ENCODE peak calls at places on chromosomes 13 and 19, in six cellular contexts. M, K, V, F, X and Q are unnamed samples.

GRCh38 chr13:24279706-24280105 is 29.7 kb upstream of the C1QTNF9 start:
- DNase-seq in X (no peak), V (no peak), K (no peak), F (peak; percentile 54), M (no peak), Q (no peak)

GRCh38 chr19:15141143-15141542 is 33.9 kb downstream of the SYDE1 start:
- DNase-seq in K (no peak), F (no peak), V (no peak), X (no peak), M (no peak), Q (no peak)

GRCh38 chr19:6278740-6279619 is 795 bp downstream of the MLLT1 start:
- DNase-seq in X (peak; percentile 52), F (no peak), K (no peak), M (no peak), V (no peak), Q (peak; percentile 19)

GRCh38 chr13:79427265-79427664 is 21.2 kb upstream of the RBM26 start:
- DNase-seq in K (no peak), X (no peak), V (no peak), F (no peak), M (no peak), Q (no peak)

GRCh38 chr13:33665776-33666175 is 152.2 kb upstream of the RFC3 start:
- DNase-seq in M (no peak), K (no peak), V (no peak), F (no peak), X (no peak), Q (no peak)

GRCh38 chr19:16115309-16116039 is 3.8 kb downstream of the RAB8A start:
- DNase-seq in M (no peak), V (peak; percentile 26), X (no peak), K (no peak), F (no peak), Q (no peak)

GRCh38 chr13:32468502-32469147 is 40.7 kb upstream of the N4BP2L1 start:
- DNase-seq in F (peak; percentile 58), M (no peak), X (no peak), V (no peak), K (no peak), Q (no peak)

GRCh38 chr19:48418317-48419064 is 25.0 kb downstream of the GRIN2D start:
- DNase-seq in F (peak; percentile 19), X (no peak), M (no peak), K (no peak), V (no peak), Q (no peak)

GRCh38 chr19:5288347-5288739 is 52.3 kb downstream of the PTPRS start:
- DNase-seq in F (no peak), X (no peak), M (no peak), K (peak; percentile 39), V (peak; percentile 77), Q (no peak)

GRCh38 chr19:58040751-58041525 is 7.1 kb downstream of the ZSCAN1 start:
- DNase-seq in X (no peak), F (no peak), M (no peak), V (no peak), K (no peak), Q (no peak)

GRCh38 chr19:58044391-58044790 is 10.6 kb downstream of the ZSCAN1 start:
- DNase-seq in K (no peak), X (no peak), F (no peak), V (no peak), M (no peak), Q (no peak)

GRCh38 chr19:58045411-58046050 is 11.7 kb downstream of the ZSCAN1 start:
- DNase-seq in V (no peak), X (no peak), K (no peak), F (no peak), M (no peak), Q (no peak)

GRCh38 chr19:58044886-58045285 is 11.1 kb downstream of the ZSCAN1 start:
- DNase-seq in X (no peak), F (no peak), M (no peak), K (no peak), V (no peak), Q (no peak)

GRCh38 chr19:58042709-58043340 is 9.0 kb downstream of the ZSCAN1 start:
- DNase-seq in M (no peak), F (no peak), V (no peak), K (no peak), X (peak; percentile 87), Q (no peak)
- H3K9me3 ChIP-seq in M (no peaks in the 10 kb centered on the region), F (no peaks in the 10 kb centered on the region), V (no peaks in the 10 kb centered on the region), K (peaks cover 97% of the 10 kb centered on the region), X (peaks cover 36% of the 10 kb centered on the region), Q (peaks cover 76% of the 10 kb centered on the region)

GRCh38 chr13:41018583-41018909 is 570 bp downstream of the ELF1 start:
- DNase-seq in V (no peak), M (no peak), F (no peak), X (no peak), K (no peak), Q (no peak)

GRCh38 chr13:41017744-41018582 is 1.2 kb downstream of the ELF1 start:
- DNase-seq in F (no peak), X (no peak), K (no peak), V (no peak), M (no peak), Q (peak; percentile 68)

GRCh38 chr13:41013834-41014233 is 5.3 kb downstream of the ELF1 start:
- DNase-seq in K (no peak), M (no peak), V (no peak), F (no peak), X (no peak), Q (no peak)

GRCh38 chr13:41017153-41017552 is 2.0 kb downstream of the ELF1 start:
- DNase-seq in M (peak; percentile 47), V (no peak), X (no peak), F (no peak), K (no peak), Q (peak; percentile 34)

DNA sequence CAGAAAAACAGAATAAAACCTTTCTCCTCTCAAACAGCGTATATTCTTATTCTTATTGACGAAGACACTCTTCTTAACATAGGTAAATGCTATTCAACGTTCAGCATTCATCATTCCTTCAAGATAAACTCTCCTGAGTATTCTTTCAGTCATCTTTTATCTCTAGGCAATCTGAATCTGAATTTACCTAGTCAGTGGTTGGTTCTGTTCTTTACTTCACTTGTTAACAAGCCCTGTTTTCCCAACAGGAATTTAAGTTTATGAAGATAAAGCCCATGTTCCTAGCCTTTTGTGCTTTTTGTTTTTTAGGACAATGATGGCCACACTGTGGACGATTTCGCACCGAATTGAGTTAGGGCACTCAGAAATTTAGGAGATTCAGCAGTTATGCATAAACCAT is 3.2 kb downstream of the ELF1 start:
- DNase-seq in V (no peak), X (no peak), M (no peak), F (no peak), K (no peak), Q (no peak)
- H3K4me3 ChIP-seq in V (no peak overlapping the region), X (peak overlapping the region; percentile 12), M (no peak overlapping the region), F (no peak overlapping the region), K (no peak overlapping the region), Q (peak overlapping the region; percentile 80)

GRCh38 chr13:48400090-48400694 is 12.7 kb downstream of the LPAR6 start:
- DNase-seq in X (no peak), K (no peak), F (no peak), V (no peak), M (no peak), Q (no peak)

GRCh38 chr13:48402325-48402962 is 10.5 kb downstream of the LPAR6 start:
- DNase-seq in V (no peak), M (no peak), X (no peak), K (no peak), F (no peak), Q (no peak)

GRCh38 chr13:48403151-48403631 is 9.7 kb downstream of the LPAR6 start:
- DNase-seq in X (no peak), K (no peak), M (no peak), F (peak; percentile 67), V (no peak), Q (peak; percentile 31)

GRCh38 chr13:48400820-48401219 is 12.1 kb downstream of the LPAR6 start:
- DNase-seq in V (no peak), K (no peak), M (peak; percentile 27), F (peak; percentile 72), X (no peak), Q (peak; percentile 28)

DNA sequence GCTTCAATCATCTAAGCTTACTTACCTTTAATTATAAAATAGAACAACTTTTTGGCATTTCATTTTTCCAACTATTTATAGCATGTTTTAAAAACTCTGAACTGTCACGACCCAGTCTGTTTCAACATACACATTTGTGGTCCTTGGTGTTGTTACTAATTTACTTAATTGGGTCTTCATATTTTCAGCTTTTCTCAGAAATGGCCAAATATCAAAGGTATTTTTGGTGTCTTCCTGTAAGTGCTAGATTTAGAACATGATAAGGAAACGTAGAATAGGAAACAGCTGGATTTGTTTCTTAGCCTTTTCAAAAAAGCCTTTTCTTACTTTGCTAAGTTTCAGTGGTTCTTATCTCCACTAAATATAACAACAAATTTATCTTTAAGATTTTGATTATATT is 11.4 kb downstream of the LPAR6 start:
- DNase-seq in M (no peak), X (no peak), V (no peak), F (no peak), K (no peak), Q (peak; percentile 85)
- H3K27ac ChIP-seq in M (peak overlapping the region; percentile 69), X (no peak overlapping the region), V (no peak overlapping the region), F (no peak overlapping the region), K (peak overlapping the region; percentile 59), Q (peak overlapping the region; percentile 83)

DNA sequence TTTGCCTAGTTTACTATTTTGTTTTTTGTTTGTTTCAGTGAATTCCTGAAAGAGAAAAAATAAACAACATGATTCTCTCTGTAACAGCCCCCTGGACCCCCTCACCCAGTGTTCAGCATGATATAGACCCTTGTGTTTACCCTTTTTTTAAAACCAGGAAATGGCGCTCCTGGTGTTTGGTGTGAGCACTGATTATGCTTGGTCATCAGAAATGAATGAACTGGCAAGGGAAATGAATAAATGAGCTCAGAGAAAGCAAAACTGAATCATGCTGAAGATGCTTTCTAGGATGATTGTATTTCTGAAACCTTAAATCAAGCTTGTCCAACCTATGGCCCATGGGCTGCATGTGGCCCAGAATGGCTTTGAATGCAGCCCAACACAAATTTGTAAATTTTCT is 22.1 kb downstream of the WASF3 start:
- DNase-seq in K (no peak), V (no peak), F (no peak), X (no peak), M (no peak), Q (no peak)
- H3K9me3 ChIP-seq in K (peaks cover 7% of the 10 kb centered on the region), V (no peaks in the 10 kb centered on the region), F (no peaks in the 10 kb centered on the region), X (no peaks in the 10 kb centered on the region), M (no peaks in the 10 kb centered on the region), Q (no peaks in the 10 kb centered on the region)

DNA sequence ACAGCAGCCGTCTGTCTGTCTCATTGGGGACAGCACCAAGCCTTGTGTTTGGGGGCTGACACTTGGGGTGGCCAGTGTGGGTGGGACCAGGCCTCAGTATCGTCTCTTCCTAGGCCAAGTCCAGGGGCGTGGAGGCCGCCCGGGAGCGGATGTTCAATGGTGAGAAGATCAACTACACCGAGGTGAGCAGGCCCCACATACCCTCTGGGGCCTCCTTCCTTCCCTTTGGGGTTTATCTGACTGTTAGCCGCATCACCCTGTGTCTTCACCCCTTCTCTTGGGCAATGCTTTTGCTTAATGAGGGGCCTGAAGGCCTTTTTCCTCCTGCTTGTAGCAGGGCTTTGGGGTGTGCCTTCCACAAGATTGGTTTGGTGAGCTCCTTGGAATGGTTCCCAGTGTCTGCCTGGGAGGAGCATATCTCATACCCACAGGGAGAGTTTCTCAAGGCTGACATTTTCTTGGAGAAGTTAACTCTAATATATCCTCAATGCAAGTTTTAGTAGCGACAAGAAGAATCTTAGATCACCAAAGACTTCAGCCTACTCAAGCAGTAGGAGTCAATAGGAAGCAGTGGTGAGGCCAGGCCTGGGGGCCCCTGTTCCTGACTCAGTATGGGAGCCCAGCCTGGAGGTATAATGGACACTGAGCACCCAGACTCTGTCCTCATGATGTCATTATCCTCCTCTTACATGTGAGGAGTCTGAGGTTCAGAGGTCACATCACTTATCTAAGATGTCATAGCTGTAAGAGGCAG is 1.9 kb downstream of the GPI start:
- DNase-seq in X (no peak), F (peak; percentile 93), M (no peak), V (no peak), K (no peak), Q (no peak)
- H3K4me3 ChIP-seq in X (no peak overlapping the region), F (peak overlapping the region; percentile 100), M (no peak overlapping the region), V (no peak overlapping the region), K (no peak overlapping the region), Q (peak overlapping the region; percentile 77)